ENCODE peak calls at places on chromosomes 16 and 17, in eight cellular contexts. X is psoas muscle; C is GM04504; I is activated CD4-positive, alpha-beta T cell treated with anti-CD3 and anti-CD28 coated beads for 48 hours; S is NCI-H774; Z is amniotic stem cell; W is left cardiac atrium; V is SJCRH30. A is an unnamed sample.

GRCh38 chr17:42129109-42129837 is 6.7 kb downstream of the HSPB9 start:
- DNase-seq in X (no peak), C (no peak), I (no peak), S (no peak), Z (no peak), W (no peak), V (no peak), A (no peak)

GRCh38 chr17:32755045-32755805 is 121.7 kb downstream of the MYO1D start:
- DNase-seq in X (no peak), C (peak; percentile 38), I (no peak), S (peak; percentile 62), Z (no peak), W (no peak), V (no peak), A (peak; percentile 84)

GRCh38 chr17:51805765-51806164 is 352.7 kb downstream of the CA10 start:
- DNase-seq in X (no peak), C (no peak), I (no peak), S (peak; percentile 43), Z (no peak), W (no peak), V (no peak), A (no peak)

GRCh38 chr17:9917131-9917530 is 12.1 kb upstream of the RCVRN start:
- DNase-seq in X (no peak), C (no peak), I (no peak), S (no peak), Z (no peak), W (no peak), V (no peak), A (no peak)

GRCh38 chr16:30918614-30919013 is 4.8 kb upstream of the FBXL19 start:
- DNase-seq in X (no peak), C (no peak), I (no peak), S (no peak), Z (no peak), W (no peak), V (no peak), A (no peak)

GRCh38 chr16:3732171-3732570 is 14.8 kb upstream of the TRAP1 start:
- DNase-seq in X (no peak), C (no peak), I (no peak), S (no peak), Z (no peak), W (no peak), V (no peak), A (no peak)

GRCh38 chr17:74478369-74479100 is 12.1 kb downstream of the CD300A start:
- DNase-seq in X (no peak), C (no peak), I (peak; percentile 61), S (no peak), Z (no peak), W (no peak), V (no peak), A (no peak)

GRCh38 chr17:79133214-79133613 is 58.6 kb downstream of the ENGASE start:
- DNase-seq in X (no peak), C (no peak), I (no peak), S (no peak), Z (no peak), W (no peak), V (no peak), A (no peak)

GRCh38 chr16:58515871-58516767 is 802 bp downstream of the SETD6 start:
- DNase-seq in X (peak; percentile 77), C (no peak), I (peak; percentile 63), S (peak; percentile 31), Z (no peak), W (peak; percentile 29), V (no peak), A (no peak)

GRCh38 chr16:12257926-12258561 is 281.5 kb downstream of the SNX29 start:
- DNase-seq in X (no peak), C (no peak), I (no peak), S (peak; percentile 67), Z (no peak), W (no peak), V (no peak), A (peak; percentile 58)

GRCh38 chr16:66904846-66905632 is 13.6 kb downstream of the CDH16 start:
- DNase-seq in X (no peak), C (no peak), I (no peak), S (no peak), Z (no peak), W (peak; percentile 18), V (no peak), A (no peak)

GRCh38 chr17:79088997-79089328 is 14.3 kb downstream of the ENGASE start:
- DNase-seq in X (peak; percentile 40), C (no peak), I (no peak), S (no peak), Z (no peak), W (no peak), V (no peak), A (no peak)

GRCh38 chr16:49352923-49353322 is 20.7 kb upstream of the C16orf78 start:
- DNase-seq in X (no peak), C (no peak), I (no peak), S (no peak), Z (no peak), W (no peak), V (peak; percentile 44), A (no peak)

GRCh38 chr17:20989481-20989880 is 53.3 kb downstream of the USP22 start:
- DNase-seq in X (peak; percentile 41), C (no peak), I (no peak), S (no peak), Z (no peak), W (no peak), V (no peak), A (no peak)

GRCh38 chr16:85440744-85441143 is 172.4 kb upstream of the GSE1 start:
- DNase-seq in X (no peak), C (no peak), I (no peak), S (no peak), Z (no peak), W (no peak), V (no peak), A (no peak)

GRCh38 chr16:68737730-68738590 is 868 bp downstream of the CDH1 start:
- DNase-seq in X (no peak), C (no peak), I (no peak), S (no peak), Z (no peak), W (no peak), V (no peak), A (no peak)

GRCh38 chr17:76697702-76698465 is 12.9 kb downstream of the MXRA7 start:
- DNase-seq in X (no peak), C (no peak), I (no peak), S (no peak), Z (no peak), W (peak; percentile 53), V (peak; percentile 52), A (no peak)

GRCh38 chr16:88202207-88202745 is 180.5 kb upstream of the ZNF469 start:
- DNase-seq in X (no peak), C (no peak), I (no peak), S (no peak), Z (no peak), W (no peak), V (no peak), A (no peak)

GRCh38 chr16:68389006-68389405 is 59.3 kb downstream of the SMPD3 start:
- DNase-seq in X (no peak), C (no peak), I (no peak), S (no peak), Z (no peak), W (no peak), V (no peak), A (no peak)

GRCh38 chr16:57577691-57578224 is 35.3 kb downstream of the ADGRG5 start:
- DNase-seq in X (no peak), C (no peak), I (no peak), S (no peak), Z (no peak), W (no peak), V (no peak), A (no peak)

GRCh38 chr16:64983983-64984382 is 137.9 kb downstream of the CDH11 start:
- DNase-seq in X (no peak), C (peak; percentile 58), I (peak; percentile 2), S (no peak), Z (no peak), W (peak; percentile 33), V (peak; percentile 75), A (peak; percentile 62)

GRCh38 chr17:72302735-72303134 is 181.9 kb downstream of the SOX9 start:
- DNase-seq in X (no peak), C (no peak), I (no peak), S (no peak), Z (no peak), W (no peak), V (no peak), A (no peak)

GRCh38 chr16:66928702-66929388 is 3.5 kb upstream of the RRAD start:
- DNase-seq in X (peak; percentile 81), C (no peak), I (peak; percentile 70), S (no peak), Z (no peak), W (no peak), V (peak; percentile 72), A (peak; percentile 35)

GRCh38 chr17:74757502-74757901 is 9.1 kb downstream of the NHERF1 start:
- DNase-seq in X (no peak), C (no peak), I (no peak), S (no peak), Z (no peak), W (peak; percentile 48), V (peak; percentile 88), A (no peak)

GRCh38 chr16:64627781-64628180 is 494.1 kb downstream of the CDH11 start:
- DNase-seq in X (peak; percentile 57), C (no peak), I (no peak), S (no peak), Z (no peak), W (peak; percentile 53), V (no peak), A (peak; percentile 87)

GRCh38 chr17:29615048-29615385 is 7.7 kb downstream of the CORO6 start:
- DNase-seq in X (peak; percentile 67), C (no peak), I (peak; percentile 71), S (no peak), Z (no peak), W (peak; percentile 49), V (no peak), A (no peak)

GRCh38 chr17:72710185-72710584 is 382.3 kb downstream of the SLC39A11 start:
- DNase-seq in X (no peak), C (no peak), I (no peak), S (no peak), Z (no peak), W (no peak), V (no peak), A (no peak)

GRCh38 chr17:44000141-44000860 is 4.1 kb upstream of the NAGS start:
- DNase-seq in X (no peak), C (no peak), I (no peak), S (no peak), Z (no peak), W (no peak), V (no peak), A (no peak)

GRCh38 chr16:75011634-75012307 is 12.9 kb downstream of the ZNRF1 start:
- DNase-seq in X (no peak), C (peak; percentile 71), I (peak; percentile 66), S (no peak), Z (peak; percentile 60), W (no peak), V (no peak), A (no peak)

GRCh38 chr16:75653926-75654325 is 6.4 kb downstream of the TERF2IP start:
- DNase-seq in X (no peak), C (peak; percentile 21), I (no peak), S (no peak), Z (peak; percentile 24), W (no peak), V (no peak), A (no peak)

GRCh38 chr17:1997587-1998425 is 27.3 kb downstream of the RTN4RL1 start:
- DNase-seq in X (no peak), C (no peak), I (no peak), S (no peak), Z (no peak), W (no peak), V (no peak), A (no peak)

GRCh38 chr16:10992797-10993196 is 48.4 kb downstream of the CLEC16A start:
- DNase-seq in X (no peak), C (peak; percentile 55), I (peak; percentile 67), S (no peak), Z (no peak), W (peak; percentile 46), V (peak; percentile 45), A (no peak)

GRCh38 chr17:45759761-45760160 is 24.4 kb upstream of the CRHR1 start:
- DNase-seq in X (peak; percentile 3), C (no peak), I (no peak), S (no peak), Z (no peak), W (no peak), V (no peak), A (no peak)

GRCh38 chr16:28107232-28107631 is 43.7 kb upstream of the GSG1L start:
- DNase-seq in X (no peak), C (no peak), I (no peak), S (no peak), Z (no peak), W (no peak), V (no peak), A (no peak)

A was measured in NCI-H1694.